ENCODE peak calls at places on chromosomes 2 and 18, in nine cellular contexts. One of them, this sample, is unnamed. For H3K9me3, the result is how much of the 10 kb centered on the place peaks cover.

GRCh38 chr2:15793978-15794377 is 146.4 kb upstream of the MYCN start:
- DNase-seq in Peyer's patch: no peak
- DNase-seq in transverse colon: no peak
- DNase-seq in suprapubic skin: no peak
- DNase-seq in stomach: no peak
- DNase-seq in HepG2: no peak
- DNase-seq in adrenal gland: no peak
- DNase-seq in spleen: no peak
- DNase-seq in A549: no peak
- DNase-seq in this sample: no peak

GRCh38 chr2:11177871-11178598 is 22.8 kb downstream of the SLC66A3 start:
- DNase-seq in suprapubic skin: no peak
- DNase-seq in spleen: no peak
- DNase-seq in stomach: no peak
- DNase-seq in transverse colon: no peak
- DNase-seq in A549: no peak
- DNase-seq in Peyer's patch: no peak
- DNase-seq in HepG2: peak
- DNase-seq in adrenal gland: no peak
- DNase-seq in this sample: no peak

GRCh38 chr2:167454036-167454435 is 565.8 kb downstream of the XIRP2 start:
- DNase-seq in A549: no peak
- DNase-seq in transverse colon: no peak
- DNase-seq in suprapubic skin: no peak
- DNase-seq in stomach: no peak
- DNase-seq in adrenal gland: no peak
- DNase-seq in Peyer's patch: no peak
- DNase-seq in HepG2: no peak
- DNase-seq in spleen: no peak
- DNase-seq in this sample: no peak

GRCh38 chr18:9474103-9474982 is 970 bp upstream of the RALBP1 start:
- DNase-seq in stomach: no peak
- DNase-seq in HepG2: peak
- DNase-seq in A549: peak
- DNase-seq in Peyer's patch: peak
- DNase-seq in transverse colon: peak
- DNase-seq in spleen: peak
- DNase-seq in adrenal gland: no peak
- DNase-seq in suprapubic skin: no peak
- DNase-seq in this sample: no peak

GRCh38 chr2:42910657-42911405 is 118.4 kb upstream of the HAAO start:
- DNase-seq in adrenal gland: no peak
- DNase-seq in spleen: no peak
- DNase-seq in stomach: no peak
- DNase-seq in suprapubic skin: peak
- DNase-seq in Peyer's patch: no peak
- DNase-seq in HepG2: no peak
- DNase-seq in A549: no peak
- DNase-seq in transverse colon: no peak
- DNase-seq in this sample: no peak

GRCh38 chr2:187527262-187527661 is 27.0 kb downstream of the TFPI start:
- DNase-seq in transverse colon: no peak
- DNase-seq in spleen: no peak
- DNase-seq in Peyer's patch: no peak
- DNase-seq in suprapubic skin: no peak
- DNase-seq in stomach: no peak
- DNase-seq in adrenal gland: no peak
- DNase-seq in HepG2: peak
- DNase-seq in A549: peak
- DNase-seq in this sample: no peak

GRCh38 chr2:64329848-64330247 is 124.1 kb upstream of the LGALSL start:
- DNase-seq in stomach: peak
- DNase-seq in A549: no peak
- DNase-seq in HepG2: no peak
- DNase-seq in suprapubic skin: no peak
- DNase-seq in adrenal gland: no peak
- DNase-seq in Peyer's patch: no peak
- DNase-seq in spleen: no peak
- DNase-seq in transverse colon: peak
- DNase-seq in this sample: no peak

GRCh38 chr2:235300368-235301201 is 193.3 kb upstream of the AGAP1 start:
- DNase-seq in A549: no peak
- DNase-seq in transverse colon: no peak
- DNase-seq in HepG2: no peak
- DNase-seq in spleen: no peak
- DNase-seq in Peyer's patch: no peak
- DNase-seq in suprapubic skin: no peak
- DNase-seq in adrenal gland: no peak
- DNase-seq in stomach: no peak
- DNase-seq in this sample: no peak

GRCh38 chr2:119790466-119790865 is 30.7 kb downstream of the PTPN4 start:
- DNase-seq in transverse colon: no peak
- DNase-seq in A549: no peak
- DNase-seq in Peyer's patch: no peak
- DNase-seq in suprapubic skin: no peak
- DNase-seq in stomach: no peak
- DNase-seq in adrenal gland: no peak
- DNase-seq in HepG2: no peak
- DNase-seq in spleen: no peak
- DNase-seq in this sample: no peak

GRCh38 chr2:119795309-119796303 is 35.9 kb downstream of the PTPN4 start:
- DNase-seq in transverse colon: no peak
- DNase-seq in spleen: no peak
- DNase-seq in stomach: no peak
- DNase-seq in Peyer's patch: no peak
- DNase-seq in adrenal gland: no peak
- DNase-seq in A549: no peak
- DNase-seq in HepG2: no peak
- DNase-seq in suprapubic skin: no peak
- DNase-seq in this sample: no peak

GRCh38 chr2:119794237-119794636 is 34.5 kb downstream of the PTPN4 start:
- DNase-seq in stomach: no peak
- DNase-seq in A549: no peak
- DNase-seq in adrenal gland: no peak
- DNase-seq in HepG2: no peak
- DNase-seq in transverse colon: no peak
- DNase-seq in spleen: no peak
- DNase-seq in suprapubic skin: no peak
- DNase-seq in Peyer's patch: no peak
- DNase-seq in this sample: no peak

GRCh38 chr2:119788751-119789150 is 29.0 kb downstream of the PTPN4 start:
- DNase-seq in suprapubic skin: no peak
- DNase-seq in A549: no peak
- DNase-seq in Peyer's patch: no peak
- DNase-seq in HepG2: no peak
- DNase-seq in spleen: no peak
- DNase-seq in adrenal gland: no peak
- DNase-seq in transverse colon: no peak
- DNase-seq in stomach: no peak
- DNase-seq in this sample: no peak

GRCh38 chr2:119792907-119793312 is 33.2 kb downstream of the PTPN4 start:
- DNase-seq in stomach: no peak
- DNase-seq in HepG2: no peak
- DNase-seq in A549: no peak
- DNase-seq in transverse colon: no peak
- DNase-seq in spleen: no peak
- DNase-seq in Peyer's patch: no peak
- DNase-seq in adrenal gland: no peak
- DNase-seq in suprapubic skin: no peak
- DNase-seq in this sample: no peak
- H3K9me3 ChIP-seq in stomach: under half
- H3K9me3 ChIP-seq in HepG2: under half
- H3K9me3 ChIP-seq in A549: under half
- H3K9me3 ChIP-seq in transverse colon: under half
- H3K9me3 ChIP-seq in spleen: under half
- H3K9me3 ChIP-seq in Peyer's patch: under half
- H3K9me3 ChIP-seq in adrenal gland: under half
- H3K9me3 ChIP-seq in suprapubic skin: under half
- H3K9me3 ChIP-seq in this sample: under half

DNA sequence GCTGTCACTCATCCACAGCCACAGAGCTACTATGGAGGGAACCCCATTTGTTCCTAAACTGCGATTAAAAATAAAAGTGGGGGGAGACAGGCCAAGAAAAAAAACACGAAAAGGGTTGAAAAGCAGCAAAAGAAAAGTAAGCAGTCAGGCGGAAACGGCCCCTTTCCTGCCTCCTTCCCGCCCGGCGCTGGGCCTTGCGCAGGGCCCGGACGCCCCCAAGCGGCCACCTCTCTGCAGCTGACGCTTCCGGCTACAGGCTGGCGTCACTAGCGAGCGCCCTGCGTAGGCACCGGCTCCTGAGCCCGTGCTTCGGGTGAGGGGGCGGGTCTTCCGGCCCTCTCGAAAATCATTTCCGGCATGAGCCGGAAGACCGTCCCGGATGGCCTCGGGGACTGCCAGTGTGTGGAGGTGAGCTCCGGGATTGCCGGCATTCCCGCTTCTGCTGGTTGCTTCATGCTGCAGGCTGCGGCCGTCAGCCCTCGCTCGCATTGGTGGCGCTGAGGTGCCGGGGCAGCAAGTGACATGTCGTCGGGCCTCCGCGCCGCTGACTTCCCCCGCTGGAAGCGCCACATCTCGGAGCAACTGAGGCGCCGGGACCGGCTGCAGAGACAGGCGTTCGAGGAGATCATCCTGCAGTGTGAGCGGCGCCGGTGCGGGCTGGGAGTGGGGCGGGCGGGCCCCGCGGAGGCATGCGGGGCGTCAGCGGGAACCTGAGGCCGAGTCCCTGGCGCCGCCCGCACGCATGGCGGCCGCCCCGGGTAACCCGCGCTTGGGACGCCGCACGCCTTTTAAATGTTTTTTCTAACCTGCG is at the start of gene ATG16L1:
- DNase-seq in suprapubic skin: peak
- DNase-seq in transverse colon: peak
- DNase-seq in stomach: peak
- DNase-seq in A549: peak
- DNase-seq in spleen: peak
- DNase-seq in HepG2: peak
- DNase-seq in adrenal gland: peak
- DNase-seq in Peyer's patch: peak
- DNase-seq in this sample: peak
- TF ChIP-seq POLR2A in suprapubic skin: peak
- TF ChIP-seq POLR2A in transverse colon: peak
- TF ChIP-seq POLR2A in stomach: no peak
- TF ChIP-seq POLR2A in A549: peak
- TF ChIP-seq POLR2A in spleen: peak
- TF ChIP-seq POLR2A in HepG2: peak
- TF ChIP-seq POLR2A in adrenal gland: peak
- TF ChIP-seq POLR2A in Peyer's patch: peak
- TF ChIP-seq POLR2A in this sample: peak

GRCh38 chr2:173347305-173348168 is 7.1 kb upstream of the CDCA7 start:
- DNase-seq in spleen: no peak
- DNase-seq in HepG2: peak
- DNase-seq in Peyer's patch: no peak
- DNase-seq in stomach: no peak
- DNase-seq in A549: no peak
- DNase-seq in adrenal gland: no peak
- DNase-seq in suprapubic skin: no peak
- DNase-seq in transverse colon: no peak
- DNase-seq in this sample: no peak

GRCh38 chr2:173349295-173349694 is 5.4 kb upstream of the CDCA7 start:
- DNase-seq in HepG2: no peak
- DNase-seq in stomach: no peak
- DNase-seq in suprapubic skin: no peak
- DNase-seq in spleen: no peak
- DNase-seq in transverse colon: no peak
- DNase-seq in A549: no peak
- DNase-seq in adrenal gland: no peak
- DNase-seq in Peyer's patch: no peak
- DNase-seq in this sample: no peak

GRCh38 chr2:173343921-173344320 is 10.8 kb upstream of the CDCA7 start:
- DNase-seq in spleen: no peak
- DNase-seq in transverse colon: no peak
- DNase-seq in A549: no peak
- DNase-seq in HepG2: no peak
- DNase-seq in suprapubic skin: no peak
- DNase-seq in stomach: no peak
- DNase-seq in Peyer's patch: no peak
- DNase-seq in adrenal gland: no peak
- DNase-seq in this sample: no peak

GRCh38 chr2:173350383-173350782 is 4.3 kb upstream of the CDCA7 start:
- DNase-seq in suprapubic skin: no peak
- DNase-seq in transverse colon: no peak
- DNase-seq in HepG2: no peak
- DNase-seq in A549: no peak
- DNase-seq in spleen: no peak
- DNase-seq in adrenal gland: no peak
- DNase-seq in Peyer's patch: no peak
- DNase-seq in stomach: no peak
- DNase-seq in this sample: no peak

GRCh38 chr2:173346035-173346434 is 8.6 kb upstream of the CDCA7 start:
- DNase-seq in adrenal gland: no peak
- DNase-seq in HepG2: no peak
- DNase-seq in Peyer's patch: no peak
- DNase-seq in A549: peak
- DNase-seq in stomach: no peak
- DNase-seq in suprapubic skin: no peak
- DNase-seq in transverse colon: no peak
- DNase-seq in spleen: no peak
- DNase-seq in this sample: no peak
- H3K9me3 ChIP-seq in adrenal gland: under half
- H3K9me3 ChIP-seq in HepG2: under half
- H3K9me3 ChIP-seq in Peyer's patch: under half
- H3K9me3 ChIP-seq in A549: under half
- H3K9me3 ChIP-seq in stomach: under half
- H3K9me3 ChIP-seq in suprapubic skin: under half
- H3K9me3 ChIP-seq in transverse colon: under half
- H3K9me3 ChIP-seq in spleen: under half
- H3K9me3 ChIP-seq in this sample: under half

DNA sequence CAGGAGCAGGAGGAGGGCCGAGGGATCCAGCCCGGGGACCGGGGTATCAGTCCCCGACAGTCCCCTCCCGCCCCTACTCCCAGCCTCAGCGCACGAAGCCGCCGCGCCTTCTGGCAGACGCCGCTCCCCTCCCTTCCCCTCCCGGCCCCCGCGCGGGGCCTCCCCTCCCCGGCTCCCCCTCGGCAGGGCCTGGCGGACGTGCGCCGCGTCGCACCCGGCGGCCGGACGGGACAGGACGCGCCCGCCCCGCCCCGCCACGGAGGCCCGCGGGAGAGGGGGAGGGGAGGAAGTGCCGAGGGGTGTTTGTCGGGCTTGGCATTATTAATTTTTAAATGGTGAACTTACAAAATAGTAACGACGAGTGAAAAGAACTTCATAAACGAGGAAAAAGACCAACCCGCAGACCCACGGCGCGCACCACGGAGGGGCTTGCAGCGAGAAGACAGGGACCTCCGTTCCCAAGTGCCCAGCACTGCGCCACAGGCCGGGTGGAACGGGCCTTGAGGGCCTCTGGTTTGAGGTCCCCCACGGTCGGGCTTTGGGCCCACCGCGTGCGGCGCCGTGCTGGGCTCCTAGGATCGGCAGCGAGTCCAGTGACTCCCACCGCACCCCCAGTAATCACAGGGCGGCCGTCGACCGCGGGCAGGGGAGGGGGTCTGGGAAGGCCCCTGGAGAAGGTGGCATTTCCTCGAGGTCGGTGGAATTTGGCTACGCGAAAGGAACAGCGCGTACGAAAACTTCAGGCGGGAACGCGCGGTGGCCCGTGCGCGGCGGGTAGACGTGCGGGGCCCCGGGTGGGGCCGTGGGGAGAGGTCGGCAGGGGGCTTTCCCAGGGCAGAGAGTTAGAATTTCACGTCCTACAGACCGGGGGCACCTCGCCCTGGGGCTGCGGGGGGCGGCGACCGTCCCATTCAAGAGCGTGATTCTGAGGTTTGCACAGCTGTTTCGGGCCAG is 954 bp upstream of the CTDSP1 start:
- DNase-seq in suprapubic skin: peak
- DNase-seq in adrenal gland: peak
- DNase-seq in HepG2: peak
- DNase-seq in Peyer's patch: peak
- DNase-seq in stomach: peak
- DNase-seq in spleen: peak
- DNase-seq in A549: peak
- DNase-seq in transverse colon: peak
- DNase-seq in this sample: peak
- TF ChIP-seq POLR2A in suprapubic skin: no peak
- TF ChIP-seq POLR2A in adrenal gland: no peak
- TF ChIP-seq POLR2A in HepG2: peak
- TF ChIP-seq POLR2A in Peyer's patch: no peak
- TF ChIP-seq POLR2A in stomach: no peak
- TF ChIP-seq POLR2A in spleen: no peak
- TF ChIP-seq POLR2A in A549: no peak
- TF ChIP-seq POLR2A in transverse colon: no peak
- TF ChIP-seq POLR2A in this sample: no peak